ENCODE peak calls at places on chromosomes 12 and 14, in nine cellular contexts. S is skeletal muscle cell, Y is tibial artery, R is NCI-H1092 treated with DMSO at 0.1 percent for 48 hours, J is SW480, Z is brain pericyte, H is NCI-H1417, F is A673, P is posterior cingulate gyrus. U is an unnamed sample.

GRCh38 chr12:132437252-132438138 is 52.5 kb upstream of the FBRSL1 start:
- DNase-seq in S (no peak), Y (no peak), R (no peak), J (no peak), Z (no peak), H (no peak), F (peak; percentile 72), P (no peak), U (no peak)

GRCh38 chr12:118727967-118728366 is 253.4 kb upstream of the SRRM4 start:
- DNase-seq in S (no peak), Y (no peak), R (no peak), J (no peak), Z (no peak), H (no peak), F (no peak), P (no peak), U (no peak)

GRCh38 chr14:71933026-71933587 is 878 bp downstream of the RGS6 start:
- DNase-seq in S (no peak), Y (no peak), R (no peak), J (peak; percentile 47), Z (no peak), H (peak; percentile 66), F (peak; percentile 7), P (no peak), U (no peak)

GRCh38 chr12:49049566-49050224 is 10.9 kb downstream of the KMT2D start:
- DNase-seq in S (peak; percentile 6), Y (no peak), R (no peak), J (no peak), Z (no peak), H (no peak), F (peak; percentile 76), P (no peak), U (no peak)

GRCh38 chr12:76047742-76048141 is 16.2 kb upstream of the PHLDA1 start:
- DNase-seq in S (no peak), Y (no peak), R (no peak), J (no peak), Z (no peak), H (no peak), F (no peak), P (no peak), U (no peak)

GRCh38 chr12:111401167-111401605 is 4.5 kb upstream of the SH2B3 start:
- DNase-seq in S (no peak), Y (no peak), R (no peak), J (no peak), Z (no peak), H (no peak), F (peak; percentile 37), P (no peak), U (no peak)

GRCh38 chr12:124147030-124147429 is 147.9 kb upstream of the RFLNA start:
- DNase-seq in S (no peak), Y (no peak), R (no peak), J (no peak), Z (no peak), H (no peak), F (no peak), P (no peak), U (no peak)

GRCh38 chr14:81519200-81519998 is 14.3 kb downstream of the SEL1L start:
- DNase-seq in S (no peak), Y (no peak), R (no peak), J (no peak), Z (no peak), H (no peak), F (no peak), P (no peak), U (no peak)

U was measured in NCI-H82.